ENCODE peak calls at places on chromosome 16, in five cellular contexts. X, K, R, Y and Z are unnamed samples.
A peak's percentile ranks its signal among the peaks of the same experiment; 100 is the strongest.

GRCh38 chr16:29804455-29805231 is 1.7 kb upstream of the MAZ start:
- DNase-seq in X (peak; percentile 66), R (no peak), Y (peak; percentile 53), K (peak; percentile 60), Z (peak; percentile 31)

GRCh38 chr16:8474576-8474975 is 115.7 kb downstream of the TMEM114 start:
- DNase-seq in K (no peak), Y (no peak), X (no peak), R (no peak), Z (no peak)

GRCh38 chr16:9666834-9667480 is 515.3 kb downstream of the GRIN2A start:
- DNase-seq in R (no peak), Y (no peak), X (no peak), K (peak; percentile 3), Z (no peak)

GRCh38 chr16:17944345-17944744 is 392.2 kb downstream of the NPIPA8 start:
- DNase-seq in Y (no peak), R (no peak), K (no peak), X (no peak), Z (no peak)

GRCh38 chr16:52470601-52471000 is 76.3 kb downstream of the TOX3 start:
- DNase-seq in K (peak; percentile 56), Y (no peak), R (no peak), X (no peak), Z (no peak)

GRCh38 chr16:88905563-88905962 is 39.1 kb upstream of the PABPN1L start:
- DNase-seq in Y (peak; percentile 67), R (no peak), K (no peak), X (no peak), Z (peak; percentile 73)

GRCh38 chr16:51276335-51276734 is 125.3 kb upstream of the SALL1 start:
- DNase-seq in R (no peak), Y (no peak), X (no peak), K (no peak), Z (no peak)

GRCh38 chr16:27237229-27238015 is 31.1 kb downstream of the NSMCE1 start:
- DNase-seq in X (no peak), R (no peak), Y (no peak), K (no peak), Z (no peak)

GRCh38 chr16:1167276-1168107 is 14.6 kb downstream of the CACNA1H start:
- DNase-seq in R (no peak), Y (peak; percentile 62), K (peak; percentile 92), X (no peak), Z (peak; percentile 43)

GRCh38 chr16:73713817-73714495 is 582.7 kb upstream of the PSMD7 start:
- DNase-seq in K (no peak), X (no peak), Y (peak; percentile 79), R (no peak), Z (peak; percentile 69)

GRCh38 chr16:51242281-51242994 is 91.4 kb upstream of the SALL1 start:
- DNase-seq in R (no peak), Y (no peak), K (no peak), X (no peak), Z (no peak)

GRCh38 chr16:85098565-85098964 is 13.7 kb downstream of the CIBAR2 start:
- DNase-seq in Y (no peak), X (no peak), K (no peak), R (no peak), Z (no peak)

GRCh38 chr16:57297856-57298255 is 13.4 kb upstream of the PLLP start:
- DNase-seq in K (no peak), Y (peak; percentile 62), X (no peak), R (no peak), Z (peak; percentile 34)

GRCh38 chr16:67814567-67814966 is 7.9 kb downstream of the TSNAXIP1 start:
- DNase-seq in K (no peak), X (no peak), Y (no peak), R (no peak), Z (no peak)

GRCh38 chr16:89798832-89799370 is 17.5 kb downstream of the FANCA start:
- DNase-seq in X (no peak), Y (no peak), K (no peak), R (no peak), Z (no peak)

GRCh38 chr16:50530277-50531236 is 17.6 kb upstream of the NKD1 start:
- DNase-seq in R (no peak), K (peak; percentile 30), Y (no peak), X (no peak), Z (no peak)

GRCh38 chr16:56295739-56296527 is 104.6 kb downstream of the GNAO1 start:
- DNase-seq in X (no peak), Y (peak; percentile 47), K (no peak), R (no peak), Z (no peak)

GRCh38 chr16:52453661-52454060 is 93.3 kb downstream of the TOX3 start:
- DNase-seq in K (no peak), Y (no peak), X (no peak), R (no peak), Z (no peak)

GRCh38 chr16:54505479-54506247 is 219.1 kb upstream of the IRX3 start:
- DNase-seq in K (peak; percentile 34), R (no peak), X (peak; percentile 45), Y (no peak), Z (no peak)